ENCODE peak calls at places on chromosomes 13 and 19, in six cellular contexts. V, H, Q, K, C and R are unnamed samples.
A peak's percentile ranks its signal among the peaks of the same experiment; 100 is the strongest.

GRCh38 chr13:98820744-98821371 is 68.4 kb upstream of the SLC15A1 start:
- DNase-seq in V (no peak), H (no peak), Q (no peak), K (no peak), C (no peak), R (no peak)

GRCh38 chr13:110047511-110047910 is 259.4 kb downstream of the COL4A1 start:
- DNase-seq in V (peak; percentile 55), H (peak; percentile 90), Q (peak; percentile 10), K (peak; percentile 34), C (no peak), R (no peak)

GRCh38 chr13:33799950-33800592 is 17.9 kb upstream of the RFC3 start:
- DNase-seq in V (no peak), H (no peak), Q (peak; percentile 46), K (no peak), C (no peak), R (no peak)

GRCh38 chr13:99565478-99566124 is 64.3 kb downstream of the TM9SF2 start:
- DNase-seq in V (no peak), H (no peak), Q (no peak), K (no peak), C (no peak), R (no peak)

GRCh38 chr13:36131215-36131930 is at the start of gene DCLK1:
- DNase-seq in V (peak; percentile 76), H (peak; percentile 54), Q (no peak), K (peak; percentile 70), C (no peak), R (peak; percentile 70)

GRCh38 chr13:37011002-37011401 is 10.4 kb downstream of the EXOSC8 start:
- DNase-seq in V (no peak), H (no peak), Q (no peak), K (no peak), C (no peak), R (no peak)

GRCh38 chr13:69601661-69602060 is 506.0 kb upstream of the ATXN8OS start:
- DNase-seq in V (no peak), H (no peak), Q (no peak), K (no peak), C (no peak), R (no peak)

GRCh38 chr19:31316201-31316951 is 32.9 kb downstream of the TSHZ3 start:
- DNase-seq in V (peak; percentile 46), H (peak; percentile 18), Q (no peak), K (no peak), C (no peak), R (no peak)

GRCh38 chr13:102897371-102898138 is 51.7 kb downstream of the ERCC5 start:
- DNase-seq in V (no peak), H (peak; percentile 63), Q (no peak), K (no peak), C (no peak), R (no peak)

GRCh38 chr19:37817180-37817911 is 38.0 kb upstream of the ZNF573 start:
- DNase-seq in V (peak; percentile 77), H (peak; percentile 89), Q (no peak), K (peak; percentile 86), C (no peak), R (peak; percentile 92)

GRCh38 chr19:53898680-53899341 is 10.3 kb upstream of the CACNG7 start:
- DNase-seq in V (no peak), H (no peak), Q (no peak), K (no peak), C (no peak), R (no peak)

GRCh38 chr19:13908674-13909073 is 2.7 kb downstream of the CC2D1A start:
- DNase-seq in V (no peak), H (no peak), Q (no peak), K (no peak), C (no peak), R (no peak)

GRCh38 chr13:97298816-97299215 is 76.7 kb downstream of the MBNL2 start:
- DNase-seq in V (no peak), H (no peak), Q (no peak), K (no peak), C (no peak), R (no peak)

GRCh38 chr19:5567971-5568407 is 236 bp upstream of the TINCR start:
- DNase-seq in V (no peak), H (no peak), Q (no peak), K (no peak), C (no peak), R (no peak)

GRCh38 chr13:99351772-99352171 is 44.6 kb upstream of the GPR183 start:
- DNase-seq in V (no peak), H (no peak), Q (no peak), K (no peak), C (no peak), R (no peak)

GRCh38 chr13:94419304-94419943 is 60.1 kb downstream of the DCT start:
- DNase-seq in V (no peak), H (no peak), Q (peak; percentile 72), K (no peak), C (no peak), R (no peak)

GRCh38 chr19:6476155-6476895 is 5.3 kb downstream of the DENND1C start:
- DNase-seq in V (no peak), H (no peak), Q (peak; percentile 68), K (peak; percentile 54), C (peak; percentile 53), R (peak; percentile 63)

GRCh38 chr19:7337380-7338194 is 11.2 kb upstream of the ARHGEF18 start:
- DNase-seq in V (no peak), H (no peak), Q (no peak), K (no peak), C (no peak), R (no peak)

GRCh38 chr13:96816874-96817273 is 177.4 kb downstream of the OXGR1 start:
- DNase-seq in V (no peak), H (no peak), Q (no peak), K (no peak), C (no peak), R (no peak)

GRCh38 chr13:40271511-40271910 is 394.9 kb downstream of the FOXO1 start:
- DNase-seq in V (peak; percentile 30), H (peak; percentile 27), Q (no peak), K (no peak), C (no peak), R (no peak)

GRCh38 chr19:45972944-45973525 is 630 bp downstream of the NOVA2 start:
- DNase-seq in V (no peak), H (no peak), Q (no peak), K (no peak), C (no peak), R (no peak)

GRCh38 chr13:71610876-71611275 is 256.1 kb downstream of the DACH1 start:
- DNase-seq in V (no peak), H (no peak), Q (no peak), K (no peak), C (no peak), R (no peak)

GRCh38 chr19:36849701-36850645 is 703 bp upstream of the ZNF345 start:
- DNase-seq in V (peak; percentile 88), H (peak; percentile 94), Q (peak; percentile 58), K (peak; percentile 86), C (peak; percentile 82), R (peak; percentile 96)

GRCh38 chr19:49793561-49793840 is 19.6 kb downstream of the FUZ start:
- DNase-seq in V (no peak), H (no peak), Q (peak; percentile 77), K (no peak), C (no peak), R (no peak)

GRCh38 chr13:66915596-66916185 is 314.4 kb downstream of the PCDH9 start:
- DNase-seq in V (no peak), H (no peak), Q (peak; percentile 24), K (no peak), C (no peak), R (no peak)

DNA sequence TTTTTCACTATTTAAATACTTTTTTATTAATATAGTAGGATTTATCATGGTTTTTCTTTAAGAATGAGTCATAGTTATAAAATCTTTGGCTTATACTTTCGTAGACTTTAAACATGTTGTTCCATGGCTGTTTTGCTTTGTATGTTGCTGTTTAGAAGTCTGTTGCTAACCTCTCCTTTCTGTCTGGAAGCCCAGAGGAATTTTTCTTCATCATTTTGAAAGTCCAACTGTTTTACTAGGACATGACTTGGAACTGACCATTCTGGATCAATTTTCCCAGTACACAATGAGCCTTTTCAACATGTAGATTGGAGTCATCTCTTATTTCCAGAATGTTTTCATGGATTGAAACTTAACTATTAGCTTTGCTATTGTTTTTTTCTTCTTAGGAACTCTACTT is 7.9 kb downstream of the CAB39L start:
- DNase-seq in V (no peak), H (no peak), Q (no peak), K (no peak), C (no peak), R (no peak)
- H3K27ac ChIP-seq in V (no peak overlapping the region), H (peak overlapping the region; percentile 61), Q (no peak overlapping the region), K (no peak overlapping the region), C (no peak overlapping the region), R (no peak overlapping the region)

GRCh38 chr19:44548736-44549135 is 19.3 kb upstream of the CEACAM20 start:
- DNase-seq in V (no peak), H (no peak), Q (peak; percentile 15), K (no peak), C (no peak), R (no peak)
- H3K4me1 ChIP-seq in V (no peaks in the 10 kb centered on the region), H (no peaks in the 10 kb centered on the region), Q (no peaks in the 10 kb centered on the region), K (no peaks in the 10 kb centered on the region), C (no peaks in the 10 kb centered on the region), R (no peaks in the 10 kb centered on the region)

DNA sequence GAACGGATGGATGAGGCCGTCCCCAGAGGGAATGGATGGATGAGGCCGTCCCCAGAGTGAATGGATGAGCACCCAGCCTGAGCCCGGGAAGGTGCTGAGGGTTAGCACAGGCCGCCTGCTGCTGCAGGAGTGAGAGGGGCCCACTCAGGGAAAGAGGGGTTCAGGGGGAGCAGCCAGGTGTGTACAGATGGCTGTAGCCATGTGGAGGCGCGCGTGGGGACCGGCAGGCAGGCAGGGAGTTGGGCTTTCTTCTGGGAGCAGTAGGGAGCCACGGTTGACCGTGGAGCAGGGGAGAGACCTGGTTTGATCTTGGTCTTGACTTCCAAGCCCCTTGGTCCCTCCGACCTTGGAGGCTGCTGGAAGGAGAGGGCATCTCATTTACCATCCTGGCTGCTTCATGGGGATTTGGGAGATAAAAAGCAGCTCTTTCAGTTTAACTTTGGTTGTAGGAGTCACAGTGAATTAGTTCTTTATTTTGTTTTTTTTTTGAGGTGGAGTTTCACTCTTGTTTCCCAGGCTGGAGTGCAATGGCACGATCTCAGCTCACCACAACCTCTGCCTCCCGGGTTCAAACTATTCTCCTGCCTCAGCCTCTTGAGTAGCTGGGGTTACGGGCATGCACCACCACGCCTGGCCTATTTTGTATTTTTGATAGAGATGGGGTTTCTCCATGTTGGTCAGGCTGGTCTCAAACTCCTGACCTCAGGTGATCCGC is 24.7 kb downstream of the ARID3A start:
- DNase-seq in V (no peak), H (no peak), Q (no peak), K (no peak), C (no peak), R (no peak)
- H3K27ac ChIP-seq in V (no peak overlapping the region), H (no peak overlapping the region), Q (no peak overlapping the region), K (no peak overlapping the region), C (no peak overlapping the region), R (no peak overlapping the region)

GRCh38 chr19:2041686-2042484 is 9.2 kb downstream of the MKNK2 start:
- DNase-seq in V (peak; percentile 99), H (peak; percentile 95), Q (peak; percentile 51), K (peak; percentile 99), C (peak; percentile 100), R (peak; percentile 99)

GRCh38 chr19:2040647-2041435 is 10.2 kb downstream of the MKNK2 start:
- DNase-seq in V (peak; percentile 21), H (peak; percentile 16), Q (no peak), K (peak; percentile 46), C (no peak), R (no peak)

GRCh38 chr19:2039959-2040646 is 10.9 kb downstream of the MKNK2 start:
- DNase-seq in V (peak; percentile 29), H (peak; percentile 15), Q (no peak), K (peak; percentile 55), C (no peak), R (no peak)

GRCh38 chr19:2042485-2043268 is 8.4 kb downstream of the MKNK2 start:
- DNase-seq in V (peak; percentile 59), H (peak; percentile 45), Q (no peak), K (peak; percentile 79), C (no peak), R (peak; percentile 60)

GRCh38 chr19:2041436-2041685 is 9.7 kb downstream of the MKNK2 start:
- DNase-seq in V (no peak), H (peak; percentile 23), Q (no peak), K (no peak), C (no peak), R (no peak)
- H3K4me1 ChIP-seq in V (peaks cover 6% of the 10 kb centered on the region), H (peaks cover 73% of the 10 kb centered on the region), Q (no peaks in the 10 kb centered on the region), K (peaks cover 14% of the 10 kb centered on the region), C (peaks cover 48% of the 10 kb centered on the region), R (no peaks in the 10 kb centered on the region)